ENCODE peak calls at places on chromosome 2, in four cellular contexts. O is heart left ventricle, T is ovary, P is hepatocyte. Q is an unnamed sample. For H3K36me3, the result is how much of the 10 kb centered on the place peaks cover.

GRCh38 chr2:105903051-105903674 is 158.5 kb downstream of the NCK2 start:
- DNase-seq in O (no peak), T (no peak), P (no peak), Q (no peak)

GRCh38 chr2:71646028-71646427 is 192.7 kb downstream of the DYSF start:
- DNase-seq in O (peak), T (no peak), P (no peak), Q (peak)

GRCh38 chr2:76008001-76008702 is 297.4 kb upstream of the GCFC2 start:
- DNase-seq in O (no peak), T (no peak), P (no peak), Q (no peak)

GRCh38 chr2:1371066-1371465 is 42.2 kb upstream of the TPO start:
- DNase-seq in O (no peak), T (no peak), P (no peak), Q (no peak)

GRCh38 chr2:120754067-120754960 is 18.6 kb downstream of the GLI2 start:
- DNase-seq in O (no peak), T (no peak), P (no peak), Q (peak)

GRCh38 chr2:21372654-21373053 is 248.9 kb downstream of the TDRD15 start:
- DNase-seq in O (no peak), T (no peak), P (peak), Q (no peak)

GRCh38 chr2:42767080-42767898 is 3.4 kb upstream of the OXER1 start:
- DNase-seq in O (no peak), T (no peak), P (no peak), Q (no peak)

GRCh38 chr2:235570256-235570655 is 76.4 kb downstream of the AGAP1 start:
- DNase-seq in O (no peak), T (no peak), P (no peak), Q (no peak)

GRCh38 chr2:150232871-150233270 is 254.6 kb downstream of the RND3 start:
- DNase-seq in O (no peak), T (no peak), P (no peak), Q (no peak)

GRCh38 chr2:158297606-158298005 is 158.9 kb downstream of the CCDC148 start:
- DNase-seq in O (no peak), T (no peak), P (no peak), Q (no peak)

GRCh38 chr2:218946621-218947020 is 12.8 kb upstream of the CDK5R2 start:
- DNase-seq in O (no peak), T (no peak), P (no peak), Q (no peak)

GRCh38 chr2:1868683-1869141 is 124.4 kb upstream of the PXDN start:
- DNase-seq in O (peak), T (no peak), P (no peak), Q (no peak)

GRCh38 chr2:142693171-142693950 is 184.1 kb upstream of the KYNU start:
- DNase-seq in O (no peak), T (no peak), P (no peak), Q (no peak)

GRCh38 chr2:47181176-47181575 is 26.1 kb upstream of the STPG4 start:
- DNase-seq in O (no peak), T (no peak), P (no peak), Q (no peak)

GRCh38 chr2:50547521-50547920 is 484.4 kb downstream of the NRXN1 start:
- DNase-seq in O (no peak), T (no peak), P (no peak), Q (no peak)

GRCh38 chr2:102592601-102593000 is 26.8 kb upstream of the SLC9A2 start:
- DNase-seq in O (no peak), T (no peak), P (peak), Q (no peak)

GRCh38 chr2:45607701-45608100 is 3.4 kb downstream of the SRBD1 start:
- DNase-seq in O (no peak), T (no peak), P (peak), Q (no peak)

GRCh38 chr2:77270433-77270832 is 251.7 kb downstream of the LRRTM4 start:
- DNase-seq in O (no peak), T (no peak), P (peak), Q (no peak)

GRCh38 chr2:104049433-104049832 is 804.5 kb upstream of the POU3F3 start:
- DNase-seq in O (no peak), T (no peak), P (no peak), Q (no peak)

GRCh38 chr2:100062315-100062714 is 80.1 kb downstream of the AFF3 start:
- DNase-seq in O (no peak), T (no peak), P (no peak), Q (no peak)

GRCh38 chr2:197140045-197140444 is 170.5 kb downstream of the ANKRD44 start:
- DNase-seq in O (no peak), T (no peak), P (no peak), Q (no peak)

DNA sequence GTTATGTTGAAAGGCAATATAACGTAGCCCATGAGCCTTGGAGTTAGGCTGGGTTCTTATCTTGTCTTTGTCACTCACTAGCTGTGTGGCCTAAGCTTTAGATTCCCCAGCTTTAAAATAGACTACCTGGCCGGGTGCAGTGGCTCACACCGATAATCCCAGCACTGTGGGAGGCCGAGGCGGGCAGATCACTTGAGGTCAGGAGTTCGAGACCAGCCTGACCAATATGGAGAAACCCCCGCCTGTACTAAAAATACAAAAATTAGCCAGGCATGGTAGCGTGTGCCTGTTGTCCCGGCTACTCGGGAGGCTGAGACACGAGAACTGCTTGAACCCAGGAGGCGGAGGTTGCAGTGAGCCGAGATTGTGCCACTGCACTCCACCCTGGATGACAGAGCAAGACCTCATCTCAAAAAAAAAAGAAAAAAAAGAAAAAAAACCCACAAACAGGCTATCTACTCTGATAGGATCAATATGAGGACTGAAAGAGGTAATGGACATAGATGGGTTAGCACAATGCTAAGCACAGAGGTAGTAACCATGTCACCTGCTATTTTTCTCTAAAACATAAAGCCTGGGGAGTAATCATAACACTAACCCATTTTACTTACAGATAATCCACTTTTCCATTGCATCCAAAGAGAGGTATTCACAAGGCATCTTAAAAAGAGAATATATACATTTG is 43.9 kb downstream of the NCKAP1 start:
- DNase-seq in O (no peak), T (no peak), P (no peak), Q (no peak)
- H3K36me3 ChIP-seq in O (half or more), T (under half), P (under half), Q (half or more)

GRCh38 chr2:232846055-232846454 is 24.0 kb upstream of the SNORC start:
- DNase-seq in O (no peak), T (no peak), P (peak), Q (no peak)
- H3K36me3 ChIP-seq in O (half or more), T (under half), P (under half), Q (half or more)

DNA sequence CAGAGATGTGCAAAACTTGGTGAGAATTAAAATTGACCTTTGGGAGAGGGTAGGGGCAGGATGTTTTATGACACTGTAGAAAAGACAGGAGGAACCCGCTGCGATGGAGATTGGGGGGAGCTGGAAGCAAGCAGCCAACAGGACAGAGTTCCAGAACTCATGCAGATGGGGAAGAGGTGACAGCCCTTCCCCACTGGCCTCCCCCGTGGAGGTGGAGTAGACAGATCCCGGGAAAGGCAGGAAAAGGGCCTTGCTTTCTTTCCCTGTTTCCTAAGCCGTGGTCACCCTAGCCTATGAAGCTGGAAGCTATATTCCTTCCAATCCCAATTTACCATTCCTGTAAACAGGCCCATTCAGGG is 39.1 kb downstream of the ANO7 start:
- DNase-seq in O (no peak), T (no peak), P (no peak), Q (no peak)
- H3K36me3 ChIP-seq in O (half or more), T (under half), P (under half), Q (half or more)

GRCh38 chr2:208318127-208318526 is 52.1 kb downstream of the PIKFYVE start:
- DNase-seq in O (no peak), T (no peak), P (no peak), Q (no peak)
- H3K36me3 ChIP-seq in O (under half), T (under half), P (under half), Q (under half)

GRCh38 chr2:222603501-222603900 is 52.4 kb downstream of the FARSB start:
- DNase-seq in O (no peak), T (no peak), P (no peak), Q (no peak)
- H3K36me3 ChIP-seq in O (half or more), T (under half), P (under half), Q (under half)

GRCh38 chr2:3421541-3421940 is 42.0 kb downstream of the TRAPPC12 start:
- DNase-seq in O (no peak), T (no peak), P (no peak), Q (no peak)

GRCh38 chr2:3422161-3422767 is 42.8 kb downstream of the TRAPPC12 start:
- DNase-seq in O (no peak), T (no peak), P (no peak), Q (no peak)

GRCh38 chr2:3421053-3421452 is 41.6 kb downstream of the TRAPPC12 start:
- DNase-seq in O (no peak), T (no peak), P (no peak), Q (no peak)

GRCh38 chr2:3420076-3420848 is 40.8 kb downstream of the TRAPPC12 start:
- DNase-seq in O (no peak), T (no peak), P (no peak), Q (no peak)

DNA sequence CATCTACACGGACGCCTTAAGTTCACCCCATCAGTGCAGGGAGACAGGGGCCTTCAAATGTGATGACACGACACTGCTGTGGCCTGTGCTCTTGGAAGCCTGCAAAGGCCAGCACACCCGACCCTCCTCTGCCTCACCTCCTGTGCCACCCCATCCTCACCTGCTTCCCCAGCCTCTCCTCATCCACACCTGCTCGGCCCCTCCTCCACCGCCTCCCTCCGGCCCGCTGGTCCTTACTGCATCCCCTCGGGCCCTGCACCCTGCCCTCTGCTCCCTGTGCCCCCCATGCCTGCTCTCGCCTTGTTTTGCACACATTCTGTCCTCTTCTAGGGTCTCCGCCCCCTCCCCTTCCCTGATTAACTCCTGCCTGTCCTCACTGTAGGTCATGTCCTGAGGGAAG is 39.3 kb downstream of the TRAPPC12 start:
- DNase-seq in O (no peak), T (no peak), P (no peak), Q (no peak)
- H3K36me3 ChIP-seq in O (under half), T (under half), P (under half), Q (half or more)

DNA sequence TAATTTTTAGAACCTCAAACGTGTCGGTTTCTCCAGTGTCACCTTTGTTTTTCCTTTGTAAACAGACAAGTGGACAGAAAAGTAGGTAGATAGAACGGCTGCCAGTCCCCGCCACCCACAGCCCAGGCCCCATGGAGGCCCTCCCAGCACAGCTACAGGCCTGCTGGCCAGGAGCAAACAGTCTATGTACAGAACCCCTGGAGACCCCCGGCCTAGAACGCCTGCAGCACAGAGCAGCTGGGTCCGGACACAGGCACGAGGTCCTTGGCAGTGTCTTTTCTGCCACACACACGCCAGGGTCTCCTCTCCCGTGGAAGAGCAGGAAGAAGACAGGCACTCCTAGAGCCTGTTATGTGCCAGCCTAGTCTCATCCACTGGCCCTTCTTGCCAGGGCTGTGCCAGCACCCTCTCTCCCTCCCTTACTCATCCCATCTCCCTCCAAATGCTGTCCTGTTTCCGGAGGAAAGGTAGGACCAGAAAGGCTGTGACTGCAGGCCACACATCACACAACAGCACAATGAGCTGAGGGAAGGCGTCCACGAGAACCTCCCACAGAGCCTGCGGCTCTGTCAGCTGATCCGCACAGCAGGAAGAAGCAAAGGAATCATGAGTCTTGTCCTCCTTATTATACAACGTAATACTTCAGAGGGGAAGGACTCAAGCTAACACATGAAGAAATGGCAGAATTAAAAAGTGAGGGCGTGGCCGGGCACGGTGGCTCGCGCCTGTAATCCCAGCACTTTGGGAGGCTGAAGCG is 7.7 kb downstream of the DTYMK start:
- DNase-seq in O (no peak), T (no peak), P (no peak), Q (no peak)
- H3K36me3 ChIP-seq in O (half or more), T (under half), P (under half), Q (half or more)

GRCh38 chr2:25473131-25473530 is 131.4 kb upstream of the DNMT3A start:
- DNase-seq in O (no peak), T (no peak), P (no peak), Q (no peak)
- H3K36me3 ChIP-seq in O (under half), T (under half), P (under half), Q (under half)

DNA sequence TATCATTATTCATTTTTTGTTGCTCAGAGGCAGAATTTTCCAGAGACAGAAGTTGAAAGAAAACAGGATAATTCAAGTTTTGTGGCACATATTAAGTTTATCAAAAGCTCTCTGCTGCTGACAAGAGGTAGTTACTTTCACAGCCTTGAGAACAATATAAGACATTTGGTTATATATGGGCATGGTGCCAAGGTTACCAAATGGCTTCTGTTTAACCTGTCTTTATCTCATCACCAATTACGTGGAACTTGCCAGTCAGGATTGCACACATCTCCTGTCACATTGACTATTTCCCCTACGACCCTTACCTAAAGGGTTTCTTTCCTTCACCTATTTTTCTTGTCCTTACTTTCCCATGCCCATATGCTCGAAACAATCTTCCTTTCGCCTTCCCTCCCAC is 35.9 kb downstream of the KLF7 start:
- DNase-seq in O (no peak), T (no peak), P (no peak), Q (no peak)
- H3K36me3 ChIP-seq in O (under half), T (under half), P (under half), Q (under half)

Q was measured in tibial artery.